ENCODE peak calls at places on chromosome 11, in five cellular contexts. A is heart right ventricle, C is cardiac fibroblast, X is HTR-8/SVneo, W is kidney. Y is an unnamed sample.

GRCh38 chr11:19241260-19242183 is 777 bp upstream of the E2F8 start:
- DNase-seq in X (peak; percentile 51), A (peak; percentile 30), C (no peak), W (peak; percentile 84), Y (no peak)

GRCh38 chr11:92440701-92441338 is 216.2 kb downstream of the FAT3 start:
- DNase-seq in X (no peak), A (no peak), C (no peak), W (no peak), Y (no peak)

GRCh38 chr11:86047275-86047991 is 21.5 kb downstream of the PICALM start:
- DNase-seq in X (no peak), C (peak; percentile 76), W (no peak), A (no peak), Y (no peak)

GRCh38 chr11:120883404-120884135 is 140.3 kb upstream of the TBCEL start:
- DNase-seq in X (no peak), W (peak; percentile 81), A (peak; percentile 43), C (peak; percentile 23), Y (no peak)

GRCh38 chr11:64334764-64335741 is 5.0 kb upstream of the CCDC88B start:
- DNase-seq in A (no peak), X (peak; percentile 97), C (peak; percentile 95), W (peak; percentile 91), Y (peak; percentile 65)

GRCh38 chr11:125166347-125166841 is 1.8 kb downstream of the PKNOX2 start:
- DNase-seq in C (peak; percentile 44), A (peak; percentile 37), W (peak; percentile 74), X (no peak), Y (no peak)

GRCh38 chr11:85627332-85627997 is at the start of gene DLG2:
- DNase-seq in A (peak; percentile 17), C (peak; percentile 54), X (peak; percentile 28), W (no peak), Y (no peak)

GRCh38 chr11:124194696-124195418 is 11.7 kb downstream of the OR10D3 start:
- DNase-seq in X (peak; percentile 17), C (peak; percentile 80), W (no peak), A (no peak), Y (peak; percentile 45)

GRCh38 chr11:126308271-126308671 is 4.4 kb downstream of the DCPS start:
- DNase-seq in X (no peak), C (no peak), A (no peak), W (no peak), Y (no peak)

GRCh38 chr11:44789466-44789865 is 62.7 kb downstream of the TSPAN18 start:
- DNase-seq in C (no peak), A (no peak), W (no peak), X (no peak), Y (no peak)

GRCh38 chr11:131223198-131223975 is 147.0 kb upstream of the NTM start:
- DNase-seq in C (no peak), A (no peak), X (no peak), W (no peak), Y (no peak)

GRCh38 chr11:17472467-17472866 is 4.2 kb downstream of the ABCC8 start:
- DNase-seq in A (no peak), C (no peak), W (no peak), X (no peak), Y (no peak)

GRCh38 chr11:12433571-12434061 is 56.2 kb downstream of the PARVA start:
- DNase-seq in W (no peak), X (no peak), A (no peak), C (peak; percentile 64), Y (peak; percentile 98)

GRCh38 chr11:131943296-131943695 is 572.9 kb downstream of the NTM start:
- DNase-seq in A (no peak), W (no peak), X (no peak), C (no peak), Y (no peak)

GRCh38 chr11:107609384-107610218 is 18.7 kb downstream of the ELMOD1 start:
- DNase-seq in X (no peak), C (no peak), W (no peak), A (no peak), Y (no peak)

GRCh38 chr11:130522284-130522961 is 74.0 kb downstream of the ADAMTS15 start:
- DNase-seq in W (peak; percentile 96), A (peak; percentile 91), X (peak; percentile 86), C (peak; percentile 91), Y (peak; percentile 42)

GRCh38 chr11:76239483-76240142 is 33.3 kb upstream of the WNT11 start:
- DNase-seq in X (no peak), W (peak; percentile 51), A (no peak), C (no peak), Y (no peak)

GRCh38 chr11:69711824-69712801 is 8.3 kb upstream of the FGF19 start:
- DNase-seq in W (no peak), C (no peak), X (no peak), A (no peak), Y (no peak)

GRCh38 chr11:65857500-65858353 is at the start of gene CFL1:
- DNase-seq in W (peak; percentile 100), X (peak; percentile 96), C (peak; percentile 98), A (peak; percentile 99), Y (peak; percentile 88)

GRCh38 chr11:36292311-36292722 is 3.1 kb upstream of the COMMD9 start:
- DNase-seq in C (peak; percentile 73), W (no peak), X (no peak), A (no peak), Y (no peak)

GRCh38 chr11:130706572-130706971 is 209.7 kb downstream of the SNX19 start:
- DNase-seq in C (no peak), W (no peak), A (no peak), X (no peak), Y (no peak)

GRCh38 chr11:105923252-105923651 is 98.8 kb downstream of the MSANTD4 start:
- DNase-seq in A (no peak), X (no peak), C (peak; percentile 13), W (no peak), Y (no peak)

GRCh38 chr11:4026389-4026788 is 68.2 kb upstream of the RRM1 start:
- DNase-seq in A (no peak), X (no peak), W (no peak), C (no peak), Y (no peak)

GRCh38 chr11:9090488-9091043 is 833 bp downstream of the SCUBE2 start:
- DNase-seq in X (no peak), W (no peak), C (no peak), A (no peak), Y (no peak)

GRCh38 chr11:87223816-87224215 is 186.1 kb downstream of the TMEM135 start:
- DNase-seq in W (no peak), C (peak; percentile 33), X (no peak), A (no peak), Y (no peak)

GRCh38 chr11:58495906-58496305 is 12.0 kb downstream of the OR5B21 start:
- DNase-seq in C (no peak), X (no peak), W (no peak), A (no peak), Y (no peak)

GRCh38 chr11:13277719-13278619 is at the start of gene BMAL1:
- DNase-seq in X (peak; percentile 18), W (peak; percentile 87), A (peak; percentile 73), C (peak; percentile 14), Y (no peak)

GRCh38 chr11:113991718-113992458 is 17.0 kb downstream of the HTR3A start:
- DNase-seq in C (peak; percentile 15), W (no peak), X (no peak), A (no peak), Y (no peak)

GRCh38 chr11:67213251-67213650 is 53.0 kb upstream of the GRK2 start:
- DNase-seq in C (no peak), A (no peak), W (no peak), X (no peak), Y (no peak)

GRCh38 chr11:34570584-34570983 is 50.3 kb upstream of the EHF start:
- DNase-seq in W (no peak), A (no peak), C (peak; percentile 37), X (no peak), Y (no peak)

GRCh38 chr11:121892131-121892681 is 223.8 kb downstream of the BLID start:
- DNase-seq in X (peak; percentile 35), A (peak; percentile 33), W (no peak), C (peak; percentile 82), Y (no peak)

GRCh38 chr11:44235765-44236201 is 74.2 kb downstream of the ALX4 start:
- DNase-seq in A (no peak), C (peak; percentile 46), X (no peak), W (no peak), Y (no peak)

GRCh38 chr11:111347723-111348115 is 31.4 kb downstream of the POU2AF1 start:
- DNase-seq in C (peak; percentile 52), W (no peak), X (no peak), A (no peak), Y (no peak)

GRCh38 chr11:299081-299891 is at the start of gene IFITM5:
- DNase-seq in W (peak; percentile 72), X (no peak), A (peak; percentile 6), C (no peak), Y (no peak)

GRCh38 chr11:3044004-3044403 is 13.2 kb downstream of the CARS1 start:
- DNase-seq in C (no peak), X (no peak), W (peak; percentile 39), A (no peak), Y (no peak)

GRCh38 chr11:19982761-19983495 is 177.3 kb downstream of the DBX1 start:
- DNase-seq in W (no peak), X (no peak), A (no peak), C (peak; percentile 63), Y (no peak)

GRCh38 chr11:17612221-17613188 is 65.4 kb downstream of the OTOG start:
- DNase-seq in W (no peak), C (no peak), A (no peak), X (no peak), Y (no peak)

GRCh38 chr11:115717215-115717584 is 213.0 kb upstream of the CADM1 start:
- DNase-seq in X (no peak), C (no peak), W (no peak), A (no peak), Y (no peak)

Y was measured in HFF-Myc.